ENCODE peak calls at places on chromosome 10, in nine cellular contexts. O, J, S, T, K, G, A, C and P are unnamed samples.

GRCh38 chr10:59872892-59873463 is 33.4 kb downstream of the CCDC6 start:
- DNase-seq in G (no peak), T (peak), C (peak), A (no peak), J (peak), O (peak), K (no peak), S (no peak), P (peak)

GRCh38 chr10:29131952-29132820 is 156.7 kb upstream of the LYZL1 start:
- DNase-seq in C (peak), O (no peak), J (peak), S (peak), G (no peak), K (no peak), T (peak), A (no peak), P (no peak)

GRCh38 chr10:22823109-22823508 is 104.7 kb upstream of the ARMC3 start:
- DNase-seq in G (no peak), O (peak), K (no peak), A (no peak), J (peak), C (no peak), S (no peak), T (peak), P (no peak)

GRCh38 chr10:42971251-42971599 is 105.6 kb upstream of the RET start:
- DNase-seq in T (no peak), C (no peak), S (no peak), O (no peak), A (no peak), G (no peak), J (no peak), K (no peak), P (no peak)

GRCh38 chr10:42754155-42755027 is 28.2 kb upstream of the BMS1 start:
- DNase-seq in K (peak), J (peak), S (peak), A (peak), C (no peak), O (peak), G (peak), T (no peak), P (no peak)

GRCh38 chr10:110649652-110650264 is 5.6 kb downstream of the RBM20 start:
- DNase-seq in K (no peak), G (no peak), T (no peak), S (no peak), J (no peak), C (no peak), O (no peak), A (no peak), P (no peak)

GRCh38 chr10:13527864-13528137 is 1.0 kb downstream of the BEND7 start:
- DNase-seq in J (no peak), T (no peak), K (no peak), G (no peak), A (no peak), S (no peak), O (peak), C (no peak), P (no peak)

GRCh38 chr10:102065561-102066420 is 642 bp downstream of the HPS6 start:
- DNase-seq in G (peak), A (peak), S (peak), K (peak), O (peak), J (peak), T (no peak), C (no peak), P (no peak)

GRCh38 chr10:103500481-103500880 is 7.0 kb downstream of the NEURL1 start:
- DNase-seq in C (no peak), O (no peak), K (no peak), T (no peak), S (no peak), A (no peak), J (no peak), G (no peak), P (no peak)

GRCh38 chr10:74189999-74190421 is 39.0 kb downstream of the ADK start:
- DNase-seq in S (no peak), T (peak), A (no peak), O (peak), K (no peak), C (peak), G (peak), J (peak), P (no peak)